ENCODE peak calls at places on chromosomes 4 and X, in five cellular contexts. K is CD4-positive, alpha-beta T cell; D is CD8-positive, alpha-beta T cell; J is CD4-positive, alpha-beta memory T cell; I is transverse colon. H is an unnamed sample. For H3K9me3, the result is how much of the 10 kb centered on the place peaks cover.

GRCh38 chr4:184349283-184350039 is 124.9 kb downstream of the IRF2 start:
- DNase-seq in I (peak), D (no peak), K (no peak), J (no peak), H (no peak)

GRCh38 chr4:77358315-77358928 is 201.4 kb downstream of the CCNG2 start:
- DNase-seq in K (no peak), D (no peak), J (no peak), I (no peak), H (no peak)

GRCh38 chr4:53551963-53552362 is 39.3 kb downstream of the LNX1 start:
- DNase-seq in I (no peak), D (no peak), J (no peak), K (no peak), H (no peak)

GRCh38 chr4:74874785-74875367 is 58.0 kb upstream of the PARM1 start:
- DNase-seq in D (no peak), K (no peak), J (peak), I (no peak), H (no peak)

GRCh38 chr4:179353791-179354190 is 1911.6 kb upstream of the AGA start:
- DNase-seq in J (no peak), D (no peak), K (no peak), I (no peak), H (no peak)

GRCh38 chr4:7160951-7161440 is 31.3 kb upstream of the SORCS2 start:
- DNase-seq in D (no peak), J (no peak), I (no peak), K (no peak), H (peak)

GRCh38 chr4:40845136-40845910 is 95.6 kb downstream of the NSUN7 start:
- DNase-seq in I (no peak), D (no peak), J (no peak), K (no peak), H (no peak)

GRCh38 chrX:154317391-154318000 is 21.9 kb downstream of the TKTL1 start:
- DNase-seq in I (no peak), D (no peak), J (no peak), K (no peak), H (no peak)

GRCh38 chrX:71604141-71604540 is 14.2 kb downstream of the CXCR3 start:
- DNase-seq in I (no peak), K (no peak), J (no peak), D (no peak), H (no peak)

GRCh38 chr4:125313497-125313896 is 1.3 kb upstream of the FAT4 start:
- DNase-seq in D (no peak), J (no peak), K (no peak), I (no peak), H (no peak)

GRCh38 chr4:115228851-115229250 is 115.4 kb upstream of the NDST4 start:
- DNase-seq in K (no peak), I (no peak), J (no peak), D (no peak), H (no peak)

GRCh38 chr4:111359602-111360001 is 736.7 kb upstream of the PITX2 start:
- DNase-seq in D (no peak), I (no peak), J (no peak), K (no peak), H (no peak)

GRCh38 chrX:119853449-119853848 is 686 bp upstream of the UPF3B start:
- DNase-seq in I (peak), D (no peak), J (no peak), K (no peak), H (no peak)

GRCh38 chrX:16658284-16658683 is 8.3 kb downstream of the S100G start:
- DNase-seq in D (no peak), J (no peak), I (no peak), K (no peak), H (no peak)

GRCh38 chr4:144154044-144154443 is 13.5 kb upstream of the GYPA start:
- DNase-seq in K (no peak), J (no peak), I (no peak), D (no peak), H (no peak)

GRCh38 chr4:79772510-79772909 is 300.5 kb downstream of the ANTXR2 start:
- DNase-seq in I (no peak), K (no peak), J (no peak), D (no peak), H (no peak)
- H3K9me3 ChIP-seq in I (under half), K (under half), J (under half), D (under half), H (under half)

GRCh38 chrX:132744470-132744869 is 214.0 kb downstream of the HS6ST2 start:
- DNase-seq in J (no peak), K (no peak), I (no peak), D (no peak), H (no peak)
- H3K9me3 ChIP-seq in J (under half), K (under half), I (under half), D (under half), H (under half)

DNA sequence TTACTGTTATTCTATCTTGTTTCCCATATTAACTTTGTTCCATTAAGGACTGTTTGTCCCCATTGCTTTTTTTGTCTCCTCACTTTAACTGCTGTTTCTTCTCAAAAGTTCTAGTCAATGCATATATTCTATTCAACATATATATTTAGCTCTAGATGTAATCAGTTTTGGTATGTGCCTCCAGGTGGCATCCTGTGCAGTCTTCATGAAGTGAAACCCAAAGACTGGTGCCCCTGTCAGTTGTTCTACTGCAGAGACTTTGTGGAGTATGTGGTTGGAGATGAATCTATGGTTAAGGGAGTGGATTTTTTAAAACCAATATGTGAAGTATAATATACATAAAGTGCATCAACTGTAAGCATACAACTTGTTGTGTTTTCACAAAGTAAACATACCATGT is 57.0 kb downstream of the VAMP7 start:
- DNase-seq in D (no peak), I (no peak), J (no peak), K (no peak), H (no peak)
- H3K9me3 ChIP-seq in D (under half), I (under half), J (under half), K (under half), H (under half)

GRCh38 chr4:22491939-22492338 is 23.9 kb downstream of the ADGRA3 start:
- DNase-seq in K (no peak), D (no peak), I (no peak), J (no peak), H (no peak)

GRCh38 chr4:22490718-22491330 is 25.0 kb downstream of the ADGRA3 start:
- DNase-seq in J (no peak), I (peak), D (no peak), K (no peak), H (no peak)

GRCh38 chr4:22492987-22493386 is 22.9 kb downstream of the ADGRA3 start:
- DNase-seq in K (no peak), I (no peak), J (no peak), D (no peak), H (no peak)

GRCh38 chr4:22496165-22496813 is 19.6 kb downstream of the ADGRA3 start:
- DNase-seq in K (no peak), J (no peak), I (no peak), D (no peak), H (no peak)

GRCh38 chr4:22493523-22493922 is 22.3 kb downstream of the ADGRA3 start:
- DNase-seq in D (no peak), J (no peak), I (no peak), K (no peak), H (no peak)
- H3K9me3 ChIP-seq in D (under half), J (under half), I (under half), K (under half), H (under half)

GRCh38 chr4:256492-256891 is 48.8 kb downstream of the ZNF732 start:
- DNase-seq in J (no peak), K (no peak), D (no peak), I (no peak), H (no peak)
- H3K9me3 ChIP-seq in J (under half), K (half or more), D (under half), I (half or more), H (half or more)

GRCh38 chr4:602559-602942 is 22.8 kb upstream of the PDE6B start:
- DNase-seq in I (peak), K (peak), J (no peak), D (peak), H (peak)

GRCh38 chr4:601612-602558 is 23.5 kb upstream of the PDE6B start:
- DNase-seq in I (no peak), K (no peak), D (no peak), J (no peak), H (no peak)

GRCh38 chr4:600166-600565 is 24.1 kb upstream of the TMEM271 start:
- DNase-seq in D (no peak), J (no peak), K (no peak), I (no peak), H (peak)

GRCh38 chr4:598925-599324 is 22.8 kb upstream of the TMEM271 start:
- DNase-seq in I (no peak), D (no peak), J (no peak), K (no peak), H (peak)

GRCh38 chr4:600850-601515 is 24.4 kb upstream of the PDE6B start:
- DNase-seq in K (no peak), D (no peak), J (no peak), I (no peak), H (peak)
- H3K9me3 ChIP-seq in K (under half), D (under half), J (under half), I (under half), H (under half)

GRCh38 chrX:68751372-68751771 is 77.4 kb upstream of the EFNB1 start:
- DNase-seq in K (no peak), J (no peak), I (no peak), D (no peak), H (no peak)

GRCh38 chrX:68755726-68756125 is 73.1 kb upstream of the EFNB1 start:
- DNase-seq in K (no peak), I (no peak), J (no peak), D (no peak), H (no peak)

GRCh38 chrX:68753218-68753617 is 75.6 kb upstream of the EFNB1 start:
- DNase-seq in K (no peak), J (no peak), I (no peak), D (no peak), H (peak)

GRCh38 chrX:68757331-68757730 is 71.5 kb upstream of the EFNB1 start:
- DNase-seq in K (no peak), D (no peak), I (no peak), J (no peak), H (no peak)

GRCh38 chrX:68754406-68754805 is 74.4 kb upstream of the EFNB1 start:
- DNase-seq in D (no peak), J (no peak), K (no peak), I (no peak), H (no peak)
- H3K9me3 ChIP-seq in D (under half), J (under half), K (under half), I (under half), H (under half)

GRCh38 chr4:173517781-173518371 is 12.2 kb downstream of the HAND2 start:
- DNase-seq in I (peak), D (no peak), J (no peak), K (no peak), H (peak)
- H3K9me3 ChIP-seq in I (under half), D (under half), J (under half), K (under half), H (under half)

DNA sequence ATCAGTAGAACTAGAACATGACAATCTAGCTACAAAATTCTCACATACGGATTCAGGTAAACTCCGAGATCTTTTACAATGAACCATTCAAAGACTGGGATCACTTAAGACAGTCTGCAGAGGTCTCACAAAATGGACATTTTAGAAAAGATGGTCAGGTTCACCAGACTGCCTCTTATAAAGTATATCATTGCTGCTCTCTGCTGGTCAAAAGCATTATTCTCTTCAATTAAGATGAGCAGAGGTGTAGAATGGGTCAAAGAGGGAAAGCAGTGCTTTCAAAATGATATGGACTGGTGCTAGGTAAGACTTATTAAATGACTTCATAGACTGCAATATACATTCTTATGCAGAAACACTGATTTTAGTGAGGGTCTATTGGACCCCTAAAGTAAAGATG is 434.7 kb downstream of the PACRGL start:
- DNase-seq in D (no peak), I (no peak), J (no peak), K (no peak), H (no peak)
- H3K9me3 ChIP-seq in D (under half), I (under half), J (under half), K (under half), H (under half)

H was measured in vagina.